ENCODE peak calls at places on chromosome 3, in seven cellular contexts. G is hepatocyte, X is BE2C, V is neuronal stem cell, R is IMR-90, Z is MM.1S, S is osteoblast. I is an unnamed sample.

GRCh38 chr3:126019683-126020082 is 50.7 kb downstream of the ROPN1B start:
- DNase-seq in G (no peak), X (no peak), V (no peak), R (no peak), Z (no peak), S (no peak), I (no peak)

GRCh38 chr3:158847466-158847849 is 45.6 kb downstream of the MFSD1 start:
- DNase-seq in G (no peak), X (no peak), V (no peak), R (no peak), Z (no peak), S (no peak), I (peak; percentile 17)

GRCh38 chr3:134345202-134345601 is 29.0 kb downstream of the AMOTL2 start:
- DNase-seq in G (no peak), X (no peak), V (no peak), R (no peak), Z (no peak), S (no peak), I (no peak)

GRCh38 chr3:182309120-182309519 is 484.2 kb upstream of the ATP11B start:
- DNase-seq in G (peak; percentile 40), X (no peak), V (no peak), R (no peak), Z (no peak), S (no peak), I (no peak)

GRCh38 chr3:150765949-150766720 is 3.2 kb upstream of the SIAH2 start:
- DNase-seq in G (no peak), X (no peak), V (no peak), R (peak; percentile 78), Z (peak; percentile 89), S (no peak), I (peak; percentile 62)

GRCh38 chr3:106825962-106826605 is 551.2 kb upstream of the CCDC54 start:
- DNase-seq in G (peak; percentile 23), X (no peak), V (no peak), R (peak; percentile 86), Z (no peak), S (peak; percentile 29), I (no peak)

GRCh38 chr3:149442845-149443544 is 31.5 kb upstream of the TM4SF4 start:
- DNase-seq in G (no peak), X (no peak), V (no peak), R (peak; percentile 89), Z (no peak), S (peak; percentile 95), I (peak; percentile 35)

GRCh38 chr3:67940200-67940952 is 286.0 kb upstream of the SUCLG2 start:
- DNase-seq in G (peak; percentile 15), X (no peak), V (no peak), R (no peak), Z (no peak), S (no peak), I (no peak)

GRCh38 chr3:172522871-172523818 is at the start of gene TNFSF10:
- DNase-seq in G (peak; percentile 60), X (no peak), V (no peak), R (peak; percentile 22), Z (peak; percentile 90), S (no peak), I (peak; percentile 76)

GRCh38 chr3:154060606-154061380 is 60.4 kb upstream of the ARHGEF26 start:
- DNase-seq in G (peak; percentile 41), X (no peak), V (no peak), R (peak; percentile 25), Z (no peak), S (no peak), I (no peak)

GRCh38 chr3:16130066-16130465 is 44.4 kb upstream of the GALNT15 start:
- DNase-seq in G (no peak), X (no peak), V (no peak), R (peak; percentile 93), Z (no peak), S (peak; percentile 82), I (no peak)

GRCh38 chr3:44802006-44802405 is 40.4 kb downstream of the KIF15 start:
- DNase-seq in G (no peak), X (no peak), V (no peak), R (no peak), Z (no peak), S (no peak), I (no peak)

GRCh38 chr3:44805960-44806359 is 44.4 kb downstream of the KIF15 start:
- DNase-seq in G (no peak), X (no peak), V (no peak), R (no peak), Z (no peak), S (no peak), I (no peak)

DNA sequence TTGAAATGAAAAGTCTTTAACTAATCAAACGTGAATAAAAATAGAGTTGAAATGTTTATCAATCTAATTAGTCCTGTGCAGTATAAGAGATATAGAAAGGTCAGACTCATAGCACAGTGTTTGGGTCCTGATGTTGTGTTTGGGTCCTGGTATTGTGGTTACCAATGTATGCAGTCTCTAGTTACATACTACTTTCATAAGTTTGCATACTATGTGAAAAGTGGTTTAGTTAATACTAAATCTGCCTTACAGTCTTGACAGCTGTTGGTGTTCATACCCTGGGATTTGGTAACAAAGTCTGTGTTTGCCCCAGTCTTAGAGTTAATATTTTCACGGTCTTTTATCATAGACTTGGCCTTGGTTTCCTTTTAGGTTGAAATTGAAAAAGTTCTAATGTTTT is 41.7 kb downstream of the KIF15 start:
- DNase-seq in G (no peak), X (no peak), V (no peak), R (no peak), Z (no peak), S (no peak), I (no peak)
- H3K36me3 ChIP-seq in G (no peaks in the 10 kb centered on the region), X (peaks cover 7% of the 10 kb centered on the region), V (peaks cover 99% of the 10 kb centered on the region), R (peaks cover 3% of the 10 kb centered on the region), Z (peaks cover 9% of the 10 kb centered on the region), S (peaks cover 8% of the 10 kb centered on the region), I (peaks cover 5% of the 10 kb centered on the region)

GRCh38 chr3:186361246-186361611 is 805 bp downstream of the DGKG start:
- DNase-seq in G (no peak), X (no peak), V (peak; percentile 15), R (no peak), Z (no peak), S (no peak), I (peak; percentile 16)
- H3K4me3 ChIP-seq in G (no peak overlapping the region), X (peak overlapping the region; percentile 61), V (no peak overlapping the region), R (no peak overlapping the region), Z (peak overlapping the region; percentile 74), S (no peak overlapping the region), I (peak overlapping the region; percentile 58)

DNA sequence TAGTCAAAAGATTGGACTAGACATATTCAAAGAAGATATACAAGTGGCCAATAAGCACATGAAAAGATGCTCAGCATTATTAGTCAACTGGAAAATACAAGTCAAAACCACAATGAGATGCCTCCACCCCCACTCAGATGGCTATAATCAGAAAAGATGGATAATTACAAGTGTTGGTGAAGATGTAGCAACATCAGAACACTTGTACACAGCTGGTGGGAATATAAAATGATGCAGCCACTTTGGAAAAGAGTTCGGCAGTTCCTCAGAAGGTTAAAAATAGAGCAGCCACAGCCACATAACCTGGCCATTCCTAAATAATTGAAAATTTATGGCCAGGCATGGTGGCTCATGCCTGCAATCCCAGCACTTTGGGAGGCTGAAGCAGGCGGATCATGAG is 38.4 kb downstream of the HEG1 start:
- DNase-seq in G (no peak), X (no peak), V (no peak), R (no peak), Z (no peak), S (no peak), I (no peak)
- H3K36me3 ChIP-seq in G (no peaks in the 10 kb centered on the region), X (peaks cover 35% of the 10 kb centered on the region), V (peaks cover 86% of the 10 kb centered on the region), R (peaks cover 67% of the 10 kb centered on the region), Z (no peaks in the 10 kb centered on the region), S (peaks cover 95% of the 10 kb centered on the region), I (peaks cover 26% of the 10 kb centered on the region)

DNA sequence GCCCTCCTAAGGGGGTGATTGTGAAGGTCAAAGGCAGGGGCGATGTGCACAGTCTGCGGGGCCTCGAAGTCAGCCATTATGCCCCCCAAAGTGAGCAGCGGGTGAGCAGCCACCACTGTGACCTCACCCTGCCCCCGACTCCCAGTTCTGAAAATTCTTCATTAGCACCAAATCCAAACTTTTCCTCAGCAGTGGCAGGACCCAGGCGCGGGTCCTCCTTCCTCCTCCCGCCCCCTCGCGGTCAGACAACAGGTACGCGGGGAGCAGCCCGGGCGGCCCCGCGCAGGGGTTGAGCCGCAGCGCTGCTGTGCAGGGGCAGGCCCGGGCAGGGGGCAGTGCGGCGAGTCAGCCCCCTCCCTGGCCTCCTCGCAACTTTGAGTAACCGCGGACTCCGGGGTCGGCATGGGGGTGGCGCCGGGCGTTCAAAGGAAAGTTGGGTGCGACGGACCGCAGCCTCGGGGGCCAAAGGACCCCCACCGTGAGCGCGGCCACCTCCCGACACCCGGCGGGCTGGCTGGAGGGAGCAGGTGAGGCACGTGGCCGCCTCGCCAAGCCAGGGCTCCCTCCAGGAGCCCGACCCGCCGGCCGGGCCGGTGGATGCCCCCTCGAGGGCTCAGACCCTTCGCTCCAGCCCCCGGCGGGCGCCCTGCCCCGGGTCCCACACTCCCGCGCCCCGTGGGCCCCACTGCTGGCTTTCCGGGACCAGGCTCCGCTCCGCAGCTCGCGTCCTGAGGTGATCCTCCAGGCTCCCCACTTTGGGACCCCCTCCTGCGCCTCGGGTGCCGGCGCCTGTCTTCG is 49.4 kb upstream of the CCDC174 start:
- DNase-seq in G (peak; percentile 42), X (no peak), V (no peak), R (no peak), Z (no peak), S (peak; percentile 69), I (no peak)
- H3K4me3 ChIP-seq in G (no peak overlapping the region), X (peak overlapping the region; percentile 37), V (peak overlapping the region; percentile 22), R (no peak overlapping the region), Z (no peak overlapping the region), S (no peak overlapping the region), I (no peak overlapping the region)

DNA sequence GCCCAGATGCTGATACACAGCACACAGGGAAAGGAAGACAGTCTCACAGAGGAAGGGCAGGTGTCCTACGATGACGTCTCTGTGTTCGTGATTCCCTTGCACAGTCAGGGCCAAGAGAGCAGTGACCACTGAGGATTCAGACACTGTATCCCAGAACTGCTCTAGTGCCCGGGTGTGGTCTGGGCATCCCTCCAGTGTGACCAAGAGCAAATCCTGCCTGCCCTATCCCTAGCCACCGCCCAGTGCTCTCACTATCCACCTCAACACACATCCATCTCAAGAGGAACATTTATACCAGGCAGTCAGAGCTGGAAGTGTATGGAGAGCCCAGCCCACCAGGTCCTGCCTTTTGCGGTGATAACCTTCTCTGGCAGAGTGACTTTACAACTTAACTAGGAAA is 4.1 kb downstream of the PPM1M start:
- DNase-seq in G (no peak), X (no peak), V (no peak), R (no peak), Z (no peak), S (no peak), I (no peak)
- H3K36me3 ChIP-seq in G (no peaks in the 10 kb centered on the region), X (peaks cover 11% of the 10 kb centered on the region), V (peaks cover 59% of the 10 kb centered on the region), R (peaks cover 43% of the 10 kb centered on the region), Z (no peaks in the 10 kb centered on the region), S (peaks cover 17% of the 10 kb centered on the region), I (peaks cover 20% of the 10 kb centered on the region)

DNA sequence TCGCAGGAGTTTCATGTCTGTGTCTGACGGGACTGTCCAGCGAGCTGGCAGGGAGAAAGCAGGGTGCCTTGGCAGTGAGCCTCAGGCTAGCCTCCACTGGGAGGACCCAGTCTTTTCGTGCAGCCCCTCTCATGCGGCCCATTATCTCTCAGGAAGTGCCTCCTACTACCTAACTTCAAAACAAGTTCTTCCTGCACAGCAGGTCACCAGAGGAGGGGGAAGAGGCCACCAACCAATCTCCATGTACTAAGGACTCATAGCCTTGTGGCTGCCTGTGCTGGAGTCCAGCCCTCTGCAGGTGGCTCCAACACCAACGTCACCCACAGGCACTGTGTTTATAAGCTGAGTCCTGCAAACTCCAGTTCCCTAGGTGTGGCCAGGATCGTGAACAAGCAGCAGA is 4.8 kb downstream of the VIPR1 start:
- DNase-seq in G (peak; percentile 68), X (no peak), V (no peak), R (no peak), Z (no peak), S (peak; percentile 35), I (no peak)
- H3K4me3 ChIP-seq in G (no peak overlapping the region), X (no peak overlapping the region), V (no peak overlapping the region), R (no peak overlapping the region), Z (no peak overlapping the region), S (no peak overlapping the region), I (no peak overlapping the region)

I was measured in GM06990.